ENCODE peak calls at places on chromosomes 7 and 10, in four cellular contexts. X is T-helper 2 cell; O is CD4-positive, alpha-beta T cell; N is heart right ventricle. T is an unnamed sample.

GRCh38 chr7:127146746-127147536 is 105.8 kb downstream of the GRM8 start:
- DNase-seq in O (no peak), X (no peak), N (no peak), T (no peak)

GRCh38 chr10:64054392-64054791 is 533.2 kb downstream of the REEP3 start:
- DNase-seq in N (no peak), O (no peak), X (no peak), T (no peak)

GRCh38 chr10:6065845-6066244 is 3.7 kb upstream of the IL2RA start:
- DNase-seq in O (no peak), X (no peak), N (no peak), T (no peak)

GRCh38 chr10:62069452-62070191 is 168.1 kb downstream of the ARID5B start:
- DNase-seq in X (no peak), N (no peak), O (no peak), T (no peak)

GRCh38 chr7:68146970-68147369 is 1150.3 kb downstream of the TYW1 start:
- DNase-seq in O (no peak), N (no peak), X (no peak), T (no peak)

GRCh38 chr10:114024876-114025609 is 18.6 kb upstream of the ADRB1 start:
- DNase-seq in X (no peak), O (no peak), N (no peak), T (no peak)

GRCh38 chr10:12579954-12580858 is 230.9 kb downstream of the CAMK1D start:
- DNase-seq in X (no peak), N (no peak), O (no peak), T (no peak)

GRCh38 chr7:152202056-152202455 is 176.6 kb downstream of the GALNT11 start:
- DNase-seq in X (no peak), O (no peak), N (no peak), T (no peak)

GRCh38 chr7:6288270-6288860 is 15.9 kb upstream of the CYTH3 start:
- DNase-seq in X (no peak), O (no peak), N (no peak), T (no peak)

T was measured in T-helper 22 cell.